ENCODE peak calls at places on chromosomes 5 and 9, in four cellular contexts. F, K, U and Z are unnamed samples.

GRCh38 chr5:96537386-96537785 is 104.3 kb upstream of the PCSK1 start:
- DNase-seq in F (no peak), K (no peak), U (no peak), Z (no peak)

GRCh38 chr5:45639038-45639437 is 57.1 kb downstream of the HCN1 start:
- DNase-seq in F (peak), K (no peak), U (no peak), Z (no peak)

GRCh38 chr5:31382051-31382878 is 149.6 kb downstream of the DROSHA start:
- DNase-seq in F (no peak), U (peak), K (no peak), Z (no peak)

GRCh38 chr5:59543826-59544442 is 349.6 kb downstream of the PDE4D start:
- DNase-seq in F (no peak), U (no peak), K (no peak), Z (no peak)

GRCh38 chr5:73989956-73990355 is 364.0 kb downstream of the ARHGEF28 start:
- DNase-seq in U (no peak), F (no peak), K (no peak), Z (no peak)

GRCh38 chr9:76572205-76572550 is 113.2 kb downstream of the GCNT1 start:
- DNase-seq in U (no peak), F (no peak), K (no peak), Z (no peak)

GRCh38 chr5:102737161-102737560 is 17.9 kb upstream of the PAM start:
- DNase-seq in K (no peak), F (no peak), U (no peak), Z (no peak)

GRCh38 chr5:66247176-66247960 is 103.3 kb downstream of the SREK1 start:
- DNase-seq in K (peak), F (no peak), U (no peak), Z (no peak)

GRCh38 chr9:4762108-4762888 is 21.3 kb upstream of the AK3 start:
- DNase-seq in F (peak), K (peak), U (peak), Z (peak)

GRCh38 chr5:175284806-175285205 is 159.2 kb downstream of the DRD1 start:
- DNase-seq in K (no peak), U (no peak), F (no peak), Z (no peak)

GRCh38 chr9:78026416-78026815 is 5.2 kb downstream of the GNAQ start:
- DNase-seq in K (no peak), F (no peak), U (no peak), Z (no peak)

GRCh38 chr5:118698774-118699173 is 289.6 kb downstream of the DTWD2 start:
- DNase-seq in U (no peak), F (no peak), K (no peak), Z (peak)

GRCh38 chr5:162068412-162068811 is 839 bp downstream of the GABRG2 start:
- DNase-seq in F (peak), K (peak), U (no peak), Z (peak)

GRCh38 chr5:138953370-138954256 is 78.5 kb upstream of the LRRTM2 start:
- DNase-seq in F (no peak), U (no peak), K (no peak), Z (no peak)

GRCh38 chr9:83266618-83267543 is 203.9 kb upstream of the RASEF start:
- DNase-seq in U (no peak), K (peak), F (no peak), Z (no peak)

GRCh38 chr5:112227911-112228631 is 191.0 kb downstream of the EPB41L4A start:
- DNase-seq in U (no peak), K (peak), F (no peak), Z (no peak)

GRCh38 chr9:12846035-12846434 is 71.2 kb downstream of the LURAP1L start:
- DNase-seq in K (no peak), U (no peak), F (no peak), Z (no peak)

GRCh38 chr5:140800816-140801493 is at the start of gene PCDHA3:
- DNase-seq in F (no peak), K (peak), U (no peak), Z (no peak)

GRCh38 chr9:72586388-72587160 is 65.2 kb downstream of the TMC1 start:
- DNase-seq in K (no peak), U (no peak), F (no peak), Z (no peak)

GRCh38 chr9:33133186-33133585 is 34.0 kb downstream of the B4GALT1 start:
- DNase-seq in F (no peak), U (no peak), K (no peak), Z (no peak)

GRCh38 chr5:119930490-119930889 is 301.1 kb downstream of the FAM170A start:
- DNase-seq in U (no peak), K (no peak), F (no peak), Z (no peak)

GRCh38 chr9:132609829-132610228 is 27.4 kb downstream of the BARHL1 start:
- DNase-seq in U (no peak), K (no peak), F (no peak), Z (no peak)

GRCh38 chr9:138040446-138041430 is 163.2 kb downstream of the CACNA1B start:
- DNase-seq in U (no peak), F (no peak), K (no peak), Z (no peak)

GRCh38 chr5:43078956-43079355 is 38.8 kb upstream of the ANXA2R start:
- DNase-seq in F (no peak), K (no peak), U (no peak), Z (no peak)

GRCh38 chr5:43804041-43804440 is 201.1 kb downstream of the NNT start:
- DNase-seq in K (no peak), U (no peak), F (no peak), Z (no peak)

GRCh38 chr9:121353246-121353975 is 16.6 kb downstream of the STOM start:
- DNase-seq in F (no peak), K (no peak), U (peak), Z (no peak)

GRCh38 chr9:93829271-93830223 is 125.6 kb downstream of the BARX1 start:
- DNase-seq in U (no peak), F (no peak), K (no peak), Z (peak)

GRCh38 chr9:24582363-24583126 is 36.8 kb upstream of the IZUMO3 start:
- DNase-seq in K (no peak), F (no peak), U (no peak), Z (no peak)

GRCh38 chr5:42666821-42667325 is 89.7 kb upstream of the CCDC152 start:
- DNase-seq in F (no peak), U (no peak), K (no peak), Z (no peak)

GRCh38 chr9:113645972-113646241 is 182.4 kb downstream of the RGS3 start:
- DNase-seq in K (no peak), F (no peak), U (no peak), Z (no peak)

GRCh38 chr9:94560237-94560636 is 5.4 kb downstream of the PCAT7 start:
- DNase-seq in K (no peak), F (no peak), U (no peak), Z (no peak)

GRCh38 chr5:138354926-138355378 is 2.5 kb downstream of the KDM3B start:
- DNase-seq in F (peak), U (peak), K (peak), Z (peak)

GRCh38 chr9:95857122-95857521 is 18.4 kb upstream of the ERCC6L2 start:
- DNase-seq in F (no peak), U (no peak), K (peak), Z (no peak)

GRCh38 chr5:178234753-178235599 is 2.4 kb upstream of the PHYKPL start:
- DNase-seq in F (peak), K (peak), U (no peak), Z (peak)

DNA sequence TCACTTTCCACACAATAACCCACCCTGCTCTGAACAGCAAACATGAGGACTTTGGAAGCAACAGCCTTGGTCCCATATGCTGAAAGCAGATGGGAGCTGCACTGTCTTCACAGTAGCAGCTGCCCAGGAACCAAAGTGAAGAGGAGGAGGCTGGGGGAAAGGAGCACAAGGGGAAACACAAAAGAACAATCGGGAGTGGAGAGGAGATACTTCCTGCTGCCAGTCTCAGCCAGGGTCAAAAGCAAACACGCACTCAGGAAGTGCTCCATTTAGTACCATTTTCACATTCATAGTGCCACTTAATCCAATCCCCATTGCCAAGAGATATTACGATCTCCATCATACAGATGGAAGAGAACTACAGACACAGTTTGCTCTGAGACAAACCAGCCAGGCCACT is 183.4 kb upstream of the PUM3 start:
- DNase-seq in F (no peak), U (no peak), K (no peak), Z (no peak)
- TF ChIP-seq FOXK2 in F (no peak), U (no peak), K (no peak), Z (no peak)

GRCh38 chr5:135195267-135195603 is 161.2 kb upstream of the PITX1 start:
- DNase-seq in F (no peak), U (no peak), K (no peak), Z (no peak)
- TF ChIP-seq SP1 in F (no peak), U (no peak), K (no peak), Z (no peak)

DNA sequence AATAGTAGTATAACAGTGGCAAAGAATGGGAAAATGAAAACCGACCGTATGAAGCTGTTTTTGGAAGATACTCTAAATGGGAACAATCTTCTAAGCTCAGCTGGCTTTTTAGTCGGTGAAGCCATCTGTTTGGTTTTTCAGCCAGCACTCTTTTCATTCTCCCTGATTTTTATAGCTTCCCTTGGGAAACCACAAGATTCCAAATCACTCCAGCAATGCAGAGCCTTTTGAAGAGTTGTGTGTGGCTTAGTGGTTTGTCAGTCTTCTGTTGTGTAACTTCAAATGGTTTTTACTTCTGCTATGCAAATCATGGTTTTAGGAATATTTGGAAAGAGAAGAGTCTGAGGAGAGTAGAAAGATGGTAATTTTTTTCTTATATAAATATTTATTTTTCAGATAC is 180.7 kb downstream of the KDM4C start:
- DNase-seq in K (peak), U (no peak), F (no peak), Z (no peak)
- TF ChIP-seq FOXM1 in K (no peak), U (no peak), F (no peak), Z (no peak)

GRCh38 chr9:99103909-99104458 is 929 bp upstream of the TGFBR1 start:
- DNase-seq in K (no peak), F (peak), U (no peak), Z (no peak)

GRCh38 chr9:99106044-99106375 is 1.1 kb downstream of the TGFBR1 start:
- DNase-seq in U (no peak), F (no peak), K (no peak), Z (no peak)

GRCh38 chr9:99104459-99105151 is at the start of gene TGFBR1:
- DNase-seq in K (peak), U (peak), F (peak), Z (peak)

GRCh38 chr9:99103505-99103904 is 1.4 kb upstream of the TGFBR1 start:
- DNase-seq in K (no peak), U (no peak), F (no peak), Z (no peak)

GRCh38 chr9:99105152-99106043 is 485 bp downstream of the TGFBR1 start:
- DNase-seq in K (peak), U (no peak), F (peak), Z (peak)
- TF ChIP-seq FOXK2 in K (no peak), U (no peak), F (no peak), Z (no peak)